ENCODE peak calls at places on chromosomes 2 and 18, in eight cellular contexts. V is right lobe of liver, E is left lobe of liver, N is GOT3, P is adrenal gland, Z is left cardiac atrium, Y is brain microvascular endothelial cell, J is ecto neural progenitor cell. G is an unnamed sample.
A peak's percentile ranks its signal among the peaks of the same experiment; 100 is the strongest.

GRCh38 chr2:231701456-231702373 is 6.6 kb upstream of the PTMA start:
- DNase-seq in V (peak; percentile 61), E (peak; percentile 74), N (no peak), P (peak; percentile 82), Z (peak; percentile 72), Y (no peak), J (peak; percentile 47), G (no peak)

GRCh38 chr18:66410692-66411091 is 193.2 kb downstream of the CDH19 start:
- DNase-seq in V (no peak), E (no peak), N (no peak), P (no peak), Z (no peak), Y (no peak), J (no peak), G (no peak)

GRCh38 chr2:9984217-9984739 is 32.8 kb downstream of the GRHL1 start:
- DNase-seq in V (no peak), E (no peak), N (no peak), P (no peak), Z (no peak), Y (no peak), J (peak; percentile 43), G (no peak)

GRCh38 chr18:21184396-21184996 is 57.5 kb upstream of the GREB1L start:
- DNase-seq in V (peak; percentile 27), E (no peak), N (no peak), P (no peak), Z (no peak), Y (no peak), J (no peak), G (no peak)

GRCh38 chr18:51580580-51580979 is 383.1 kb upstream of the MEX3C start:
- DNase-seq in V (no peak), E (no peak), N (no peak), P (no peak), Z (no peak), Y (no peak), J (no peak), G (no peak)

GRCh38 chr2:123116595-123116994 is 908.5 kb upstream of the CNTNAP5 start:
- DNase-seq in V (no peak), E (no peak), N (no peak), P (no peak), Z (no peak), Y (no peak), J (no peak), G (no peak)

GRCh38 chr2:241808051-241808450 is 942 bp upstream of the NEU4 start:
- DNase-seq in V (no peak), E (no peak), N (no peak), P (no peak), Z (peak; percentile 13), Y (no peak), J (peak; percentile 51), G (no peak)

GRCh38 chr2:168530980-168531379 is 74.9 kb downstream of the CERS6 start:
- DNase-seq in V (no peak), E (no peak), N (no peak), P (no peak), Z (no peak), Y (no peak), J (no peak), G (no peak)

GRCh38 chr2:73217826-73218225 is 3.8 kb downstream of the SMYD5 start:
- DNase-seq in V (no peak), E (no peak), N (no peak), P (no peak), Z (no peak), Y (no peak), J (no peak), G (no peak)

G was measured in heart right ventricle.